ENCODE peak calls at places on chromosomes 5 and 9, in six cellular contexts. E is endothelial cell; B is CD4-positive, alpha-beta T cell; I is GM12865; A is HCT116; L is foreskin fibroblast. D is an unnamed sample.

GRCh38 chr5:149166128-149166527 is 24.8 kb downstream of the ABLIM3 start:
- DNase-seq in A (no peak), I (no peak), E (no peak), B (no peak), L (peak), D (no peak)

GRCh38 chr5:173697931-173698579 is 81.6 kb upstream of the BOD1 start:
- DNase-seq in L (no peak), A (no peak), B (no peak), E (no peak), I (peak), D (no peak)

GRCh38 chr5:89707891-89708290 is 701.7 kb downstream of the CETN3 start:
- DNase-seq in B (no peak), L (no peak), I (peak), E (no peak), A (no peak), D (no peak)

GRCh38 chr5:113034182-113034773 is 57.7 kb downstream of the DCP2 start:
- DNase-seq in B (no peak), L (peak), I (no peak), A (no peak), E (no peak), D (peak)

GRCh38 chr9:281753-282645 is 67.3 kb downstream of the DOCK8 start:
- DNase-seq in I (no peak), A (no peak), E (no peak), B (no peak), L (no peak), D (no peak)

GRCh38 chr9:6757132-6757987 is at the start of gene KDM4C:
- DNase-seq in A (peak), E (peak), L (peak), I (peak), B (peak), D (peak)

GRCh38 chr5:11355491-11355890 is 548.8 kb downstream of the CTNND2 start:
- DNase-seq in A (no peak), I (no peak), L (no peak), E (no peak), B (no peak), D (no peak)

GRCh38 chr5:122607818-122608217 is 167.1 kb upstream of the SNX2 start:
- DNase-seq in L (no peak), A (no peak), I (no peak), E (no peak), B (no peak), D (no peak)

GRCh38 chr5:33702867-33703266 is 188.9 kb downstream of the ADAMTS12 start:
- DNase-seq in A (no peak), E (no peak), B (no peak), L (no peak), I (no peak), D (no peak)

GRCh38 chr9:89889865-89890264 is 285.1 kb downstream of the GADD45G start:
- DNase-seq in A (no peak), B (no peak), I (no peak), E (no peak), L (no peak), D (no peak)

GRCh38 chr5:169832236-169832635 is 148.1 kb downstream of the INSYN2B start:
- DNase-seq in L (no peak), A (no peak), I (no peak), B (no peak), E (no peak), D (no peak)

GRCh38 chr5:132238901-132239500 is 11.3 kb upstream of the P4HA2 start:
- DNase-seq in E (no peak), A (no peak), L (no peak), B (no peak), I (no peak), D (no peak)

GRCh38 chr5:124524552-124525232 is 221.7 kb downstream of the ZNF608 start:
- DNase-seq in B (no peak), E (no peak), A (no peak), I (peak), L (no peak), D (no peak)

GRCh38 chr9:137435980-137436760 is 5.0 kb downstream of the ENTPD8 start:
- DNase-seq in E (no peak), L (peak), B (no peak), I (no peak), A (peak), D (peak)

GRCh38 chr5:74241751-74242140 is 398.8 kb downstream of the ENC1 start:
- DNase-seq in E (no peak), B (no peak), A (peak), L (peak), I (peak), D (peak)

GRCh38 chr9:80560976-80561375 is 989.2 kb downstream of the TLE4 start:
- DNase-seq in B (no peak), A (no peak), I (no peak), E (no peak), L (no peak), D (no peak)

GRCh38 chr5:57317341-57317740 is 143.5 kb downstream of the GPBP1 start:
- DNase-seq in I (no peak), E (no peak), B (no peak), A (no peak), L (no peak), D (no peak)

GRCh38 chr5:93512799-93513198 is 68.2 kb downstream of the NR2F1-AS1 start:
- DNase-seq in I (no peak), L (peak), E (no peak), A (no peak), B (no peak), D (peak)

GRCh38 chr9:93665566-93666278 is 89.3 kb downstream of the PHF2 start:
- DNase-seq in I (no peak), E (no peak), A (no peak), B (no peak), L (no peak), D (no peak)

DNA sequence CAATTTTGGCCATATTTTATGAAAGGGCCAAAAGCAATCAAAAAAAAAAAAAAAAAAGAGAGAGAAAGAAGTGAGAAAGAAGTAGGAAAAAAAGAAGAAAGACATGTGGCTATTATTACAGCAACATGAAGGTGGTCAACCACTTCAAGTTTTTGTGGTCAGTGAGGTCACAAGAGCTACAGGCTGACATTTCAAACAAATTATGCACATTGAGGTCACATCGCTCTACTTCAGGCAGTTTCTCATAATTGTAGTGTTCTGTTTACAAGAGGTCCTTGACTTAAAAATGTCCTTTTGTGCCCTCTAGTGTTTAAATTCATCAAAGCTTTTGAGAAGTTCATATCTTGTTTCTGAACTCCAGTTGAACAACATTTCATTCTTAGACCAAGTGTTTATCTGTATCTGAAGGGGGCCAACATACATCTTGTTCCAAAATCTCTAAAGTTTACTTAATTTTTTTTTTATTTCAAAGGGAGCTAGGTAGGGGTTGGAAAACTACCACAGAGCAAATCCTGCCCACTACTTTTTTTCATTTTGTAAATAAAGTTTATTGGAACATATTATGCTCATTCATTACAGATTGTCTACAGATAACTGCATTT is 513.1 kb downstream of the PDE4D start:
- DNase-seq in I (peak), E (no peak), L (peak), B (no peak), A (peak), D (peak)
- TF ChIP-seq CTCF in I (peak), E (peak), L (peak), B (peak), A (peak), D (peak)

DNA sequence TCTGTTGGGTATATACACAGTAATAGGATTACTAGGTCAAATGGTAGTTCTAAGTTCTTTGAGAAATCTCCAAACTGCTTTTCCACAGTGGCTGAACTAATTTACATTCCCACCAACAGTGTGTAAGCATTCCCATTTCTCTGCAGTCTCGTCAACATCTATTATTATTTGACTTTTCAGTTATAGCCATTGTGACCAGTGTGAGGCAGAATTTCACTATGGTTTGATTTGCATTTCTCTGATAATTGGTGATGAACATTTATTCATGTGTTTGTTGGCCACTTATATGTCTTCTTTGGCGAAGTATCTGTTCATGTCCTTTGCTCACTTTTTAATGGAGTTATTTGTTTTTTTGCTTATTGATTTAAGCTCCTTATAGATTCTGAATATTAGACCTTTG is 596.2 kb upstream of the DAB2 start:
- DNase-seq in A (no peak), E (no peak), L (peak), I (no peak), B (no peak), D (no peak)
- TF ChIP-seq CTCF in A (no peak), E (no peak), L (no peak), I (no peak), B (no peak), D (no peak)

GRCh38 chr5:7849531-7850240 is 1.2 kb downstream of the CFAP90 start:
- DNase-seq in A (no peak), L (peak), I (no peak), E (peak), B (no peak), D (no peak)
- TF ChIP-seq CTCF in A (no peak), L (no peak), I (no peak), E (no peak), B (no peak), D (peak)

DNA sequence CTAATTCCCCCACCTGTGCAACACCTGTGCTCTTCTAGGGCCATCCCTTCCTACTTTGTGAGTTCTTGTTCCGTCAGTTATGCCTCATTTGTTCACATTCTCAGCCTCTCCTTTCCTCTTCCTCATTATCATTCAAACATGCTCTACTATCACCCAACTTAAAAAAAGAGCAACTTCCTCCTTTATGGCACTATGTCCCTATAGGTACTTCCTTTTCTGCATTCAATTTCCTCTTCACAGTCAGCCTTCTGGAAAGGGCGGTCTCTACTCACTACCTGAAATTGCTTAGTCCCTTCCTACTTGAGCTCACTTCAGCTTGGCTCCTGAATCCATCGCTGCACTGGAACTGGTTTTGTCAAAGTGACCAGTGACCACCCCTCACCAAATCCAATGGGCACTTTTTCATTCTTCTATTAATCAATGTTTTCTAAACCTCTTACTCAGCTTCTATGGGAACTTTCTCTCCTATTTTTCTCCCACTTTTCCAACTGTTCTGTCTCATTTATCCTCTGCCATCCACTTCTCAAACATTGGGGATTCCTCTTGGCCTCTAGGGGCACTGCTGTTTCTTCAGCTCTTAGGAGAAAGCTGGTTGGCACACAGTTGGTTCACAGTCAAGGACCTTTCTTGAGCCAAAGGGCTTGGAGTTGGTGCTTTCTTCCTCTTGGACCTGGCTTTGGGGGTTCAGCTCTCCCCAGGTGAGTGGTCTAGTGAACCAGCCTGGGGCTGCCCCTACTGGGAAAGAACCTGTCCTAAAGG is 112.0 kb upstream of the LHFPL2 start:
- DNase-seq in I (peak), L (no peak), A (no peak), B (no peak), E (no peak), D (no peak)
- TF ChIP-seq CTCF in I (peak), L (peak), A (peak), B (no peak), E (no peak), D (peak)

GRCh38 chr5:455806-456205 is 12.8 kb downstream of the EXOC3 start:
- DNase-seq in B (no peak), I (no peak), L (no peak), E (no peak), A (no peak), D (no peak)

GRCh38 chr5:451587-452458 is 8.8 kb downstream of the EXOC3 start:
- DNase-seq in B (no peak), I (no peak), L (no peak), E (no peak), A (no peak), D (no peak)

GRCh38 chr5:454936-455335 is 12.0 kb downstream of the EXOC3 start:
- DNase-seq in I (no peak), L (no peak), A (no peak), E (no peak), B (no peak), D (no peak)

GRCh38 chr5:452856-453710 is 10.1 kb downstream of the EXOC3 start:
- DNase-seq in E (no peak), B (peak), I (no peak), L (no peak), A (no peak), D (no peak)

DNA sequence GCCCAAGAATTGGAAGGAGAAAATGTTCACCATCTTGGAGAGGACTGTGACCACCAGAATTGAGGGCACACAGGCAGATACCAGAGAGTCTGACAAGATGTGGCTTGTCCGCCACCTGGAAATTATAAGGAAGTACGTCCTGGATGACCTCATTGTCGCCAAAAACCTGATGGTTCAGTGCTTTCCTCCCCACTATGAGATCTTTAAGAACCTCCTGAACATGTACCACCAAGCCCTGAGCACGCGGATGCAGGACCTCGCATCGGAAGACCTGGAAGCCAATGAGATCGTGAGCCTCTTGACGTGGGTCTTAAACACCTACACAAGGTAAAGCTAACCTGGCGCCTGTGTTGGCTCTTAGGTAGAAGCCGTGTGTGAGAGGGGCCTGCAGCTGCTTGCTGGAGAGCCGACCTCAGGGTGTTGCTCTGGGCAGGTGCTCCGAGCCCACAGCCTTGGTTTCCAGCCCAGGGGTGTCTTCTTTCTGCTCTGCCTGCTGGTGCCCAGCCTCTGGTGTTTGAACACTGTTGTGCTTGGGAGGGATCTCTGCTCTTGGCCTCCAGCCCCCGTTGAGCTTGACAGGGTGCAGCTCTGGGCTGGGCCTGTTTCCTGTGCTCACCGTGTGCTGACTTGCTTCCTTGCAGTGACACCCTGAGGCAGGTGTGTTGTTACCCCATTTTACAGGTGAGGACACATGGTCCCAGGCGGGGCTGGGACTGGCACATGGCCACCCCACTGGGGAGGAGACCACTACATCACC is 10.9 kb downstream of the EXOC3 start:
- DNase-seq in L (no peak), I (no peak), B (peak), A (no peak), E (no peak), D (no peak)
- TF ChIP-seq CTCF in L (no peak), I (no peak), B (no peak), A (no peak), E (no peak), D (no peak)

GRCh38 chr5:143685416-143685815 is 126.5 kb upstream of the HMHB1 start:
- DNase-seq in B (no peak), L (peak), A (no peak), I (no peak), E (no peak), D (no peak)
- TF ChIP-seq CTCF in B (no peak), L (peak), A (peak), I (no peak), E (no peak), D (no peak)

DNA sequence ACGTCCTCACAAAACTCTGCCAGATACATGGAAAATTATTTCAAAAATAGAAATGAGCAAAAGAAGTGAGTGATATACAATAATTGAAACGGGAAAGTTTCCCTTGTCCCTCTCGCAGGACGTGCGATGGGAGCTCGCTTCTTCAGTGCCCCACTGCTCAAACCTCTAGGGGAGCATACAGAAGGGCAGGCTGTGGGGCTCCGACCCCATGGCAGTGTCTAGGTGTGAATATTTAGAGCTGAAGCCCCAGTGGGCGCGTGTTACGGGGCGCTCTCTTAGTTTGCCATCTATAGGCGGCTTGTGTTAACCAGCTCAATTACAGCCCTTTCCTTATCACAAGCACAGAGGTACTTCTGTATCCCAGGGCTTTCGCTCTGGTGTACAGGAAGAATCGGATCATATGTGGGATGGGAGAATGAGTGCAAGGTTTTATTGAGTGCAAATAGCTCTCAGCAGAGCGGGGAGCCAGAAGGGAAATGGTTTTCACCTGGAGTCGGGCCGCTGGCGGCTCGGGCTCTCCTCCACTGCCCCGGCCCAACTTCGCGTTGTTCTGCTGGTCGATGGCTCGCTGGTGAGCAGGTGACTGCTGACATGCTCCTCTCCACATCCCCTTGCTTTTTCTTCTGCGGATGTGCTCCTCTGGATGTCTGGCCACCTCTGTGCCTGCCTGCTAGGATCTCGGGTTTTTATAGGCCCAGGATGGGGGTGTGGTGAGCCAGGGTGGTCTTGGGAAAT is 334.0 kb upstream of the PTPRD start:
- DNase-seq in E (no peak), A (no peak), L (no peak), I (no peak), B (no peak), D (no peak)
- TF ChIP-seq CTCF in E (no peak), A (no peak), L (no peak), I (no peak), B (no peak), D (no peak)

GRCh38 chr5:145715412-145715811 is 119.7 kb downstream of the PRELID2 start:
- DNase-seq in E (no peak), B (no peak), L (no peak), I (no peak), A (no peak), D (no peak)

GRCh38 chr5:145718956-145719355 is 116.2 kb downstream of the PRELID2 start:
- DNase-seq in E (no peak), I (no peak), L (peak), A (peak), B (no peak), D (no peak)
- TF ChIP-seq CTCF in E (no peak), I (no peak), L (peak), A (peak), B (no peak), D (peak)

GRCh38 chr9:130897105-130897751 is 616 bp upstream of the QRFP start:
- DNase-seq in E (no peak), A (no peak), B (no peak), I (no peak), L (no peak), D (no peak)

GRCh38 chr9:130895481-130896232 is 955 bp downstream of the QRFP start:
- DNase-seq in E (no peak), L (no peak), B (no peak), I (no peak), A (no peak), D (no peak)

GRCh38 chr9:130897848-130898551 is 1.4 kb upstream of the QRFP start:
- DNase-seq in L (no peak), B (no peak), A (no peak), E (no peak), I (no peak), D (no peak)

GRCh38 chr9:130895038-130895437 is 1.6 kb downstream of the QRFP start:
- DNase-seq in I (no peak), E (no peak), L (no peak), A (no peak), B (no peak), D (no peak)

GRCh38 chr9:130896233-130897012 is at the start of gene QRFP:
- DNase-seq in A (no peak), B (no peak), I (no peak), L (no peak), E (no peak), D (no peak)
- TF ChIP-seq CTCF in A (peak), B (no peak), I (no peak), L (no peak), E (no peak), D (no peak)